ENCODE peak calls at places on chromosome 20, in eight cellular contexts. M is B cell; L is A172; X is A549; K is effector CD4-positive, alpha-beta T cell; A is IMR-90; Z is NCI-H510A; P is EH. U is an unnamed sample.

GRCh38 chr20:45095753-45096371 is 5.1 kb downstream of the KCNS1 start:
- DNase-seq in M (peak), K (peak), Z (peak), L (peak), A (peak), X (peak), P (peak), U (peak)

GRCh38 chr20:32285621-32286334 is 8.3 kb downstream of the KIF3B start:
- DNase-seq in L (peak), M (no peak), K (peak), Z (no peak), P (peak), A (peak), X (peak), U (no peak)

GRCh38 chr20:34575756-34576155 is 17.2 kb downstream of the MAP1LC3A start:
- DNase-seq in A (no peak), P (no peak), L (no peak), Z (no peak), K (no peak), X (no peak), M (no peak), U (no peak)

GRCh38 chr20:19653328-19653727 is 104.7 kb upstream of the RIN2 start:
- DNase-seq in P (no peak), Z (no peak), K (no peak), X (no peak), A (no peak), M (no peak), L (no peak), U (no peak)

GRCh38 chr20:49552007-49552406 is 15.9 kb downstream of the PTGIS start:
- DNase-seq in A (no peak), K (no peak), M (no peak), P (peak), X (no peak), L (no peak), Z (no peak), U (no peak)

GRCh38 chr20:58695084-58695722 is 2.6 kb downstream of the NPEPL1 start:
- DNase-seq in M (no peak), X (no peak), A (no peak), L (no peak), P (no peak), Z (no peak), K (no peak), U (no peak)

GRCh38 chr20:41572010-41572572 is 46.1 kb downstream of the CHD6 start:
- DNase-seq in X (no peak), L (no peak), K (no peak), M (no peak), P (no peak), A (no peak), Z (no peak), U (no peak)

GRCh38 chr20:3798908-3799248 is 2.8 kb downstream of the CDC25B start:
- DNase-seq in A (no peak), M (no peak), L (no peak), Z (no peak), X (no peak), P (no peak), K (no peak), U (no peak)

GRCh38 chr20:51588762-51589161 is 46.2 kb upstream of the NFATC2 start:
- DNase-seq in A (no peak), Z (no peak), M (no peak), X (no peak), L (no peak), K (no peak), P (no peak), U (no peak)

GRCh38 chr20:610130-611046 is at the start of gene TCF15:
- DNase-seq in L (no peak), K (no peak), P (peak), M (peak), X (no peak), Z (no peak), A (no peak), U (peak)

GRCh38 chr20:59149678-59150504 is 13.7 kb upstream of the ZNF831 start:
- DNase-seq in L (no peak), Z (no peak), X (no peak), M (peak), A (no peak), K (peak), P (no peak), U (peak)

GRCh38 chr20:10553326-10553984 is 118.3 kb downstream of the SLX4IP start:
- DNase-seq in L (peak), Z (peak), M (no peak), P (peak), A (peak), K (no peak), X (peak), U (peak)

GRCh38 chr20:36773123-36773547 is 428 bp downstream of the DSN1 start:
- DNase-seq in X (no peak), Z (no peak), P (no peak), L (no peak), A (no peak), M (no peak), K (no peak), U (no peak)

GRCh38 chr20:46060301-46060881 is 29.4 kb downstream of the NCOA5 start:
- DNase-seq in A (no peak), Z (no peak), L (peak), M (no peak), X (no peak), K (no peak), P (peak), U (no peak)

GRCh38 chr20:34575271-34575670 is 16.8 kb downstream of the MAP1LC3A start:
- DNase-seq in L (no peak), A (no peak), M (no peak), K (no peak), Z (no peak), P (no peak), X (no peak), U (no peak)

GRCh38 chr20:10626896-10627295 is 46.9 kb downstream of the JAG1 start:
- DNase-seq in K (no peak), M (no peak), L (no peak), Z (no peak), X (no peak), P (peak), A (no peak), U (no peak)

GRCh38 chr20:47610247-47610944 is 108.7 kb downstream of the NCOA3 start:
- DNase-seq in P (peak), L (peak), X (peak), K (peak), A (peak), Z (no peak), M (peak), U (no peak)

GRCh38 chr20:6103301-6103700 is 19.5 kb downstream of the FERMT1 start:
- DNase-seq in P (no peak), Z (no peak), L (no peak), X (no peak), A (no peak), K (no peak), M (no peak), U (no peak)

GRCh38 chr20:59729476-59729875 is 125.1 kb downstream of the PHACTR3 start:
- DNase-seq in L (no peak), A (no peak), X (no peak), M (no peak), P (no peak), Z (no peak), K (no peak), U (peak)

GRCh38 chr20:23988561-23988960 is at the start of gene GGTLC1:
- DNase-seq in P (no peak), A (no peak), K (no peak), L (no peak), M (no peak), X (no peak), Z (no peak), U (no peak)

GRCh38 chr20:22723659-22724058 is 139.3 kb upstream of the FOXA2 start:
- DNase-seq in M (no peak), A (no peak), P (peak), K (no peak), Z (no peak), X (peak), L (peak), U (no peak)

GRCh38 chr20:43691928-43692524 is 25.1 kb downstream of the MYBL2 start:
- DNase-seq in X (peak), K (peak), L (peak), M (peak), Z (no peak), A (peak), P (peak), U (peak)